ENCODE peak calls at places on chromosomes 7 and 10, in nine cellular contexts. One of them, this sample, is unnamed.

GRCh38 chr7:143356414-143357050 is 6.0 kb downstream of the FAM131B start:
- DNase-seq in adrenal gland: no peak
- DNase-seq in fibroblast of mammary gland: no peak
- DNase-seq in substantia nigra: no peak
- DNase-seq in transverse colon: no peak
- DNase-seq in A549: no peak
- DNase-seq in CD8-positive, alpha-beta memory T cell: no peak
- DNase-seq in mesenchymal stem cell: no peak
- DNase-seq in NCI-H226: no peak
- DNase-seq in this sample: no peak

GRCh38 chr7:136348542-136348941 is 371.4 kb upstream of the MTPN start:
- DNase-seq in adrenal gland: no peak
- DNase-seq in fibroblast of mammary gland: no peak
- DNase-seq in substantia nigra: no peak
- DNase-seq in transverse colon: no peak
- DNase-seq in A549: no peak
- DNase-seq in CD8-positive, alpha-beta memory T cell: no peak
- DNase-seq in mesenchymal stem cell: no peak
- DNase-seq in NCI-H226: no peak
- DNase-seq in this sample: no peak

GRCh38 chr7:120617239-120617638 is 240.7 kb downstream of the TSPAN12 start:
- DNase-seq in adrenal gland: no peak
- DNase-seq in fibroblast of mammary gland: no peak
- DNase-seq in substantia nigra: no peak
- DNase-seq in transverse colon: no peak
- DNase-seq in A549: no peak
- DNase-seq in CD8-positive, alpha-beta memory T cell: no peak
- DNase-seq in mesenchymal stem cell: no peak
- DNase-seq in NCI-H226: no peak
- DNase-seq in this sample: no peak

GRCh38 chr10:25465582-25466372 is 291.0 kb downstream of the GPR158 start:
- DNase-seq in adrenal gland: no peak
- DNase-seq in fibroblast of mammary gland: peak
- DNase-seq in substantia nigra: no peak
- DNase-seq in transverse colon: no peak
- DNase-seq in A549: no peak
- DNase-seq in CD8-positive, alpha-beta memory T cell: no peak
- DNase-seq in mesenchymal stem cell: no peak
- DNase-seq in NCI-H226: no peak
- DNase-seq in this sample: no peak

GRCh38 chr10:9869185-9869584 is 1148.5 kb upstream of the CELF2 start:
- DNase-seq in adrenal gland: no peak
- DNase-seq in fibroblast of mammary gland: no peak
- DNase-seq in substantia nigra: no peak
- DNase-seq in transverse colon: no peak
- DNase-seq in A549: no peak
- DNase-seq in CD8-positive, alpha-beta memory T cell: no peak
- DNase-seq in mesenchymal stem cell: no peak
- DNase-seq in NCI-H226: no peak
- DNase-seq in this sample: no peak

GRCh38 chr10:4470231-4470840 is 355.7 kb upstream of the AKR1E2 start:
- DNase-seq in adrenal gland: no peak
- DNase-seq in fibroblast of mammary gland: peak
- DNase-seq in substantia nigra: no peak
- DNase-seq in transverse colon: no peak
- DNase-seq in A549: peak
- DNase-seq in CD8-positive, alpha-beta memory T cell: no peak
- DNase-seq in mesenchymal stem cell: peak
- DNase-seq in NCI-H226: peak
- DNase-seq in this sample: no peak

GRCh38 chr10:28839600-28840007 is 162.3 kb downstream of the BAMBI start:
- DNase-seq in adrenal gland: peak
- DNase-seq in fibroblast of mammary gland: peak
- DNase-seq in substantia nigra: no peak
- DNase-seq in transverse colon: no peak
- DNase-seq in A549: peak
- DNase-seq in CD8-positive, alpha-beta memory T cell: no peak
- DNase-seq in mesenchymal stem cell: peak
- DNase-seq in NCI-H226: peak
- DNase-seq in this sample: no peak

GRCh38 chr10:121910673-121911420 is 17.0 kb downstream of the ATE1 start:
- DNase-seq in adrenal gland: peak
- DNase-seq in fibroblast of mammary gland: peak
- DNase-seq in substantia nigra: no peak
- DNase-seq in transverse colon: no peak
- DNase-seq in A549: peak
- DNase-seq in CD8-positive, alpha-beta memory T cell: no peak
- DNase-seq in mesenchymal stem cell: peak
- DNase-seq in NCI-H226: no peak
- DNase-seq in this sample: no peak

GRCh38 chr7:113118074-113118959 is at the start of gene SMIM30:
- DNase-seq in adrenal gland: peak
- DNase-seq in fibroblast of mammary gland: peak
- DNase-seq in substantia nigra: peak
- DNase-seq in transverse colon: peak
- DNase-seq in A549: peak
- DNase-seq in CD8-positive, alpha-beta memory T cell: peak
- DNase-seq in mesenchymal stem cell: peak
- DNase-seq in NCI-H226: peak
- DNase-seq in this sample: peak

GRCh38 chr10:117226813-117227451 is 14.0 kb upstream of the SLC18A2 start:
- DNase-seq in adrenal gland: peak
- DNase-seq in fibroblast of mammary gland: peak
- DNase-seq in substantia nigra: no peak
- DNase-seq in transverse colon: peak
- DNase-seq in A549: peak
- DNase-seq in CD8-positive, alpha-beta memory T cell: no peak
- DNase-seq in mesenchymal stem cell: peak
- DNase-seq in NCI-H226: peak
- DNase-seq in this sample: no peak

GRCh38 chr10:92208736-92209135 is 82.1 kb downstream of the CPEB3 start:
- DNase-seq in adrenal gland: no peak
- DNase-seq in fibroblast of mammary gland: peak
- DNase-seq in substantia nigra: no peak
- DNase-seq in transverse colon: no peak
- DNase-seq in A549: no peak
- DNase-seq in CD8-positive, alpha-beta memory T cell: no peak
- DNase-seq in mesenchymal stem cell: peak
- DNase-seq in NCI-H226: peak
- DNase-seq in this sample: no peak

GRCh38 chr7:74028321-74028812 is 394 bp downstream of the ELN start:
- DNase-seq in adrenal gland: no peak
- DNase-seq in fibroblast of mammary gland: no peak
- DNase-seq in substantia nigra: no peak
- DNase-seq in transverse colon: no peak
- DNase-seq in A549: no peak
- DNase-seq in CD8-positive, alpha-beta memory T cell: no peak
- DNase-seq in mesenchymal stem cell: no peak
- DNase-seq in NCI-H226: no peak
- DNase-seq in this sample: no peak

GRCh38 chr7:152050547-152050971 is 25.1 kb downstream of the GALNT11 start:
- DNase-seq in adrenal gland: no peak
- DNase-seq in fibroblast of mammary gland: peak
- DNase-seq in substantia nigra: peak
- DNase-seq in transverse colon: no peak
- DNase-seq in A549: no peak
- DNase-seq in CD8-positive, alpha-beta memory T cell: no peak
- DNase-seq in mesenchymal stem cell: no peak
- DNase-seq in NCI-H226: peak
- DNase-seq in this sample: no peak

GRCh38 chr7:106369349-106369748 is 84.6 kb upstream of the NAMPT start:
- DNase-seq in adrenal gland: no peak
- DNase-seq in fibroblast of mammary gland: peak
- DNase-seq in substantia nigra: no peak
- DNase-seq in transverse colon: no peak
- DNase-seq in A549: no peak
- DNase-seq in CD8-positive, alpha-beta memory T cell: no peak
- DNase-seq in mesenchymal stem cell: no peak
- DNase-seq in NCI-H226: peak
- DNase-seq in this sample: no peak

GRCh38 chr10:18684416-18684815 is 25.2 kb downstream of the ARL5B start:
- DNase-seq in adrenal gland: no peak
- DNase-seq in fibroblast of mammary gland: no peak
- DNase-seq in substantia nigra: no peak
- DNase-seq in transverse colon: no peak
- DNase-seq in A549: no peak
- DNase-seq in CD8-positive, alpha-beta memory T cell: no peak
- DNase-seq in mesenchymal stem cell: peak
- DNase-seq in NCI-H226: peak
- DNase-seq in this sample: no peak

GRCh38 chr7:98423043-98423442 is 22.2 kb upstream of the BAIAP2L1 start:
- DNase-seq in adrenal gland: no peak
- DNase-seq in fibroblast of mammary gland: peak
- DNase-seq in substantia nigra: no peak
- DNase-seq in transverse colon: no peak
- DNase-seq in A549: peak
- DNase-seq in CD8-positive, alpha-beta memory T cell: no peak
- DNase-seq in mesenchymal stem cell: peak
- DNase-seq in NCI-H226: no peak
- DNase-seq in this sample: no peak

GRCh38 chr10:2908851-2909630 is 158.3 kb upstream of the PFKP start:
- DNase-seq in adrenal gland: no peak
- DNase-seq in fibroblast of mammary gland: no peak
- DNase-seq in substantia nigra: no peak
- DNase-seq in transverse colon: no peak
- DNase-seq in A549: no peak
- DNase-seq in CD8-positive, alpha-beta memory T cell: no peak
- DNase-seq in mesenchymal stem cell: no peak
- DNase-seq in NCI-H226: no peak
- DNase-seq in this sample: no peak

GRCh38 chr10:104622175-104622574 is 18.9 kb upstream of the SORCS3 start:
- DNase-seq in adrenal gland: no peak
- DNase-seq in fibroblast of mammary gland: no peak
- DNase-seq in substantia nigra: no peak
- DNase-seq in transverse colon: no peak
- DNase-seq in A549: no peak
- DNase-seq in CD8-positive, alpha-beta memory T cell: no peak
- DNase-seq in mesenchymal stem cell: no peak
- DNase-seq in NCI-H226: no peak
- DNase-seq in this sample: no peak

GRCh38 chr7:885261-885892 is 9.0 kb downstream of the GET4 start:
- DNase-seq in adrenal gland: no peak
- DNase-seq in fibroblast of mammary gland: no peak
- DNase-seq in substantia nigra: no peak
- DNase-seq in transverse colon: no peak
- DNase-seq in A549: no peak
- DNase-seq in CD8-positive, alpha-beta memory T cell: no peak
- DNase-seq in mesenchymal stem cell: no peak
- DNase-seq in NCI-H226: no peak
- DNase-seq in this sample: no peak

GRCh38 chr7:3754488-3755365 is 453.7 kb downstream of the SDK1 start:
- DNase-seq in adrenal gland: no peak
- DNase-seq in fibroblast of mammary gland: peak
- DNase-seq in substantia nigra: peak
- DNase-seq in transverse colon: peak
- DNase-seq in A549: no peak
- DNase-seq in CD8-positive, alpha-beta memory T cell: no peak
- DNase-seq in mesenchymal stem cell: no peak
- DNase-seq in NCI-H226: peak
- DNase-seq in this sample: no peak

GRCh38 chr10:74190494-74190893 is 39.5 kb downstream of the ADK start:
- DNase-seq in adrenal gland: no peak
- DNase-seq in fibroblast of mammary gland: no peak
- DNase-seq in substantia nigra: no peak
- DNase-seq in transverse colon: no peak
- DNase-seq in A549: no peak
- DNase-seq in CD8-positive, alpha-beta memory T cell: no peak
- DNase-seq in mesenchymal stem cell: peak
- DNase-seq in NCI-H226: no peak
- DNase-seq in this sample: no peak

GRCh38 chr7:70143089-70144044 is 545.1 kb downstream of the AUTS2 start:
- DNase-seq in adrenal gland: no peak
- DNase-seq in fibroblast of mammary gland: peak
- DNase-seq in substantia nigra: no peak
- DNase-seq in transverse colon: no peak
- DNase-seq in A549: no peak
- DNase-seq in CD8-positive, alpha-beta memory T cell: no peak
- DNase-seq in mesenchymal stem cell: peak
- DNase-seq in NCI-H226: no peak
- DNase-seq in this sample: no peak

GRCh38 chr10:7121154-7121797 is 289.6 kb downstream of the SFMBT2 start:
- DNase-seq in adrenal gland: peak
- DNase-seq in fibroblast of mammary gland: peak
- DNase-seq in substantia nigra: peak
- DNase-seq in transverse colon: peak
- DNase-seq in A549: peak
- DNase-seq in CD8-positive, alpha-beta memory T cell: peak
- DNase-seq in mesenchymal stem cell: peak
- DNase-seq in NCI-H226: no peak
- DNase-seq in this sample: no peak

GRCh38 chr10:23406409-23406808 is 32.5 kb upstream of the OTUD1 start:
- DNase-seq in adrenal gland: no peak
- DNase-seq in fibroblast of mammary gland: no peak
- DNase-seq in substantia nigra: no peak
- DNase-seq in transverse colon: no peak
- DNase-seq in A549: no peak
- DNase-seq in CD8-positive, alpha-beta memory T cell: no peak
- DNase-seq in mesenchymal stem cell: no peak
- DNase-seq in NCI-H226: no peak
- DNase-seq in this sample: no peak

GRCh38 chr10:104415526-104416165 is 62.0 kb downstream of the CFAP58 start:
- DNase-seq in adrenal gland: no peak
- DNase-seq in fibroblast of mammary gland: no peak
- DNase-seq in substantia nigra: no peak
- DNase-seq in transverse colon: no peak
- DNase-seq in A549: no peak
- DNase-seq in CD8-positive, alpha-beta memory T cell: no peak
- DNase-seq in mesenchymal stem cell: no peak
- DNase-seq in NCI-H226: no peak
- DNase-seq in this sample: no peak

GRCh38 chr7:1329966-1330915 is 97.6 kb downstream of the UNCX start:
- DNase-seq in adrenal gland: no peak
- DNase-seq in fibroblast of mammary gland: no peak
- DNase-seq in substantia nigra: no peak
- DNase-seq in transverse colon: no peak
- DNase-seq in A549: no peak
- DNase-seq in CD8-positive, alpha-beta memory T cell: no peak
- DNase-seq in mesenchymal stem cell: no peak
- DNase-seq in NCI-H226: no peak
- DNase-seq in this sample: no peak

GRCh38 chr7:149884541-149884940 is 10.8 kb downstream of the ATP6V0E2 start:
- DNase-seq in adrenal gland: no peak
- DNase-seq in fibroblast of mammary gland: peak
- DNase-seq in substantia nigra: no peak
- DNase-seq in transverse colon: no peak
- DNase-seq in A549: no peak
- DNase-seq in CD8-positive, alpha-beta memory T cell: no peak
- DNase-seq in mesenchymal stem cell: no peak
- DNase-seq in NCI-H226: no peak
- DNase-seq in this sample: no peak

GRCh38 chr7:99624487-99624886 is 7.7 kb downstream of the ZSCAN25 start:
- DNase-seq in adrenal gland: peak
- DNase-seq in fibroblast of mammary gland: no peak
- DNase-seq in substantia nigra: no peak
- DNase-seq in transverse colon: peak
- DNase-seq in A549: no peak
- DNase-seq in CD8-positive, alpha-beta memory T cell: peak
- DNase-seq in mesenchymal stem cell: no peak
- DNase-seq in NCI-H226: no peak
- DNase-seq in this sample: no peak

GRCh38 chr10:24034571-24034970 is 174.4 kb upstream of the KIAA1217 start:
- DNase-seq in adrenal gland: peak
- DNase-seq in fibroblast of mammary gland: no peak
- DNase-seq in substantia nigra: no peak
- DNase-seq in transverse colon: no peak
- DNase-seq in A549: peak
- DNase-seq in CD8-positive, alpha-beta memory T cell: no peak
- DNase-seq in mesenchymal stem cell: no peak
- DNase-seq in NCI-H226: no peak
- DNase-seq in this sample: no peak

GRCh38 chr10:88253-88652 is 39.2 kb upstream of the TUBB8 start:
- DNase-seq in adrenal gland: no peak
- DNase-seq in fibroblast of mammary gland: no peak
- DNase-seq in substantia nigra: no peak
- DNase-seq in transverse colon: no peak
- DNase-seq in A549: no peak
- DNase-seq in CD8-positive, alpha-beta memory T cell: no peak
- DNase-seq in mesenchymal stem cell: no peak
- DNase-seq in NCI-H226: no peak
- DNase-seq in this sample: no peak

GRCh38 chr7:93132216-93132615 is 14.4 kb upstream of the SAMD9 start:
- DNase-seq in adrenal gland: no peak
- DNase-seq in fibroblast of mammary gland: no peak
- DNase-seq in substantia nigra: no peak
- DNase-seq in transverse colon: no peak
- DNase-seq in A549: no peak
- DNase-seq in CD8-positive, alpha-beta memory T cell: no peak
- DNase-seq in mesenchymal stem cell: no peak
- DNase-seq in NCI-H226: no peak
- DNase-seq in this sample: no peak